ENCODE peak calls at places on chromosomes 16 and 17, in seven cellular contexts. G is A549; V is Panc1; H is right lobe of liver; D is activated CD8-positive, alpha-beta memory T cell treated with anti-CD3 and anti-CD28 coated beads, Interleukin-2, amount 10 ng/mL, durations not matched to agents 7 days and 5 days; W is activated naive CD8-positive, alpha-beta T cell treated with anti-CD3 and anti-CD28 coated beads, Interleukin-2, amount 10 ng/mL, durations not matched to agents 7 days and 5 days; I is Right ventricle myocardium superior. Z is an unnamed sample.

GRCh38 chr17:45108595-45109521 is 23.5 kb downstream of the PLCD3 start:
- ATAC-seq in G (peak), V (peak), H (peak), D (no peak), W (no peak), I (no peak), Z (peak)

GRCh38 chr16:55107851-55108250 is 177.2 kb downstream of the IRX5 start:
- ATAC-seq in G (no peak), V (no peak), H (peak), D (no peak), W (no peak), I (no peak), Z (no peak)

GRCh38 chr16:6266703-6267102 is 1065.9 kb upstream of the RBFOX1 start:
- ATAC-seq in G (no peak), V (no peak), H (no peak), D (no peak), W (no peak), I (no peak), Z (no peak)

GRCh38 chr17:20262116-20262977 is 205.0 kb downstream of the LGALS9B start:
- ATAC-seq in G (no peak), V (no peak), H (no peak), D (no peak), W (peak), I (no peak), Z (no peak)

GRCh38 chr16:47110939-47111338 is 32.8 kb downstream of the NETO2 start:
- ATAC-seq in G (peak), V (no peak), H (no peak), D (no peak), W (no peak), I (no peak), Z (no peak)

GRCh38 chr16:69141936-69142335 is 9.5 kb downstream of the UTP4 start:
- ATAC-seq in G (no peak), V (no peak), H (no peak), D (no peak), W (no peak), I (no peak), Z (no peak)

GRCh38 chr17:73342057-73342522 is 30.3 kb upstream of the CDC42EP4 start:
- ATAC-seq in G (peak), V (peak), H (peak), D (no peak), W (no peak), I (peak), Z (peak)

GRCh38 chr17:11557727-11558452 is 40.4 kb upstream of the DNAH9 start:
- ATAC-seq in G (no peak), V (no peak), H (no peak), D (no peak), W (no peak), I (no peak), Z (no peak)

GRCh38 chr17:65456368-65457151 is 104.9 kb downstream of the AXIN2 start:
- ATAC-seq in G (peak), V (no peak), H (no peak), D (no peak), W (no peak), I (peak), Z (peak)

GRCh38 chr17:50440172-50440837 is 14.3 kb downstream of the ACSF2 start:
- ATAC-seq in G (no peak), V (no peak), H (peak), D (no peak), W (no peak), I (no peak), Z (no peak)

GRCh38 chr17:78252111-78252634 is 20.7 kb downstream of the TMEM235 start:
- ATAC-seq in G (no peak), V (no peak), H (no peak), D (peak), W (peak), I (no peak), Z (no peak)

GRCh38 chr17:31571124-31571892 is 179.8 kb downstream of the RAB11FIP4 start:
- ATAC-seq in G (peak), V (peak), H (peak), D (no peak), W (no peak), I (peak), Z (peak)

GRCh38 chr17:72683506-72684404 is 408.7 kb downstream of the SLC39A11 start:
- ATAC-seq in G (peak), V (peak), H (peak), D (no peak), W (no peak), I (peak), Z (peak)

GRCh38 chr17:36608280-36608679 is 6.9 kb downstream of the MRM1 start:
- ATAC-seq in G (peak), V (no peak), H (no peak), D (no peak), W (no peak), I (no peak), Z (no peak)

Z was measured in SK-N-SH treated with all-trans-retinoic acid at 6 μM for 48 hours.